ENCODE peak calls at places on chromosomes 2 and 18, in five cellular contexts. N is fibroblast of lung; R is pancreas; E is effector memory CD4-positive, alpha-beta T cell; A is naive thymus-derived CD4-positive, alpha-beta T cell. B is an unnamed sample. For H3K9me3, the result is how much of the 10 kb centered on the place peaks cover.

GRCh38 chr2:46490521-46491141 is 11.3 kb downstream of the TMEM247 start:
- DNase-seq in N (peak), R (no peak), E (no peak), A (no peak), B (no peak)

GRCh38 chr2:169512525-169512924 is 3.0 kb downstream of the KLHL41 start:
- DNase-seq in N (peak), R (no peak), E (no peak), A (no peak), B (no peak)

GRCh38 chr2:7363906-7364305 is 446.7 kb downstream of the RNF144A start:
- DNase-seq in N (no peak), R (no peak), E (no peak), A (no peak), B (no peak)

GRCh38 chr18:28150925-28151324 is 26.0 kb downstream of the CDH2 start:
- DNase-seq in N (no peak), R (no peak), E (no peak), A (no peak), B (no peak)

GRCh38 chr2:240598311-240598911 is 11.9 kb downstream of the CAPN10 start:
- DNase-seq in N (no peak), R (peak), E (no peak), A (no peak), B (no peak)

GRCh38 chr2:204021290-204022081 is 84.9 kb downstream of the ICOS start:
- DNase-seq in N (peak), R (no peak), E (no peak), A (no peak), B (no peak)

GRCh38 chr2:127275789-127276188 is 18.2 kb downstream of the ERCC3 start:
- DNase-seq in N (no peak), R (no peak), E (no peak), A (no peak), B (no peak)

GRCh38 chr2:85668009-85668856 is at the start of gene SFTPB:
- DNase-seq in N (no peak), R (no peak), E (no peak), A (no peak), B (no peak)

DNA sequence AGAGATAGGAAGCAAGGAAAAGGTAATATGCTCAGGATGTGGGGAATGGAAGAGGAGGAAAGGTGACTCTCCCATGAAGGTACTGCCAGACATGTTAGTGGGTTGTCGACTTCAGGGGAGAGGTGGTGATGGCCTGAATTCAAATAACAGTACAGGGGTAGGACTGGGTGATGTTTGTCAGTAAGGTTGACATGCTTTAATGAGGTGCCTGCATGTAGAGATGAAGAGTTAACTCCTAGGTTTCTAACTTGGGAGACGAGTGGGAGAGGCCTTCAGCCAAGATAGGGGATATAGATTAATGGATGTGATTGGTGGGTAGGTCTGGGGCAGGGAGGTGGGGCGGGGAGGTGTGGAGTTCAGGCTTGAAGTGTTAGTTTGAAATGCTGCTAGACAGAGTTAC is 2.6 kb downstream of the NAPG start:
- DNase-seq in N (no peak), R (no peak), E (no peak), A (no peak), B (no peak)
- H3K9me3 ChIP-seq in N (under half), R (under half), E (under half), A (under half), B (under half)

GRCh38 chr2:200492656-200493055 is 17.2 kb downstream of the KCTD18 start:
- DNase-seq in N (peak), R (no peak), E (no peak), A (no peak), B (no peak)

GRCh38 chr2:200486529-200486928 is 23.3 kb downstream of the KCTD18 start:
- DNase-seq in N (peak), R (no peak), E (no peak), A (no peak), B (no peak)

GRCh38 chr2:200494048-200494447 is 15.8 kb downstream of the KCTD18 start:
- DNase-seq in N (no peak), R (no peak), E (no peak), A (no peak), B (no peak)

GRCh38 chr2:200484934-200485333 is 24.9 kb downstream of the KCTD18 start:
- DNase-seq in N (peak), R (no peak), E (no peak), A (no peak), B (no peak)

DNA sequence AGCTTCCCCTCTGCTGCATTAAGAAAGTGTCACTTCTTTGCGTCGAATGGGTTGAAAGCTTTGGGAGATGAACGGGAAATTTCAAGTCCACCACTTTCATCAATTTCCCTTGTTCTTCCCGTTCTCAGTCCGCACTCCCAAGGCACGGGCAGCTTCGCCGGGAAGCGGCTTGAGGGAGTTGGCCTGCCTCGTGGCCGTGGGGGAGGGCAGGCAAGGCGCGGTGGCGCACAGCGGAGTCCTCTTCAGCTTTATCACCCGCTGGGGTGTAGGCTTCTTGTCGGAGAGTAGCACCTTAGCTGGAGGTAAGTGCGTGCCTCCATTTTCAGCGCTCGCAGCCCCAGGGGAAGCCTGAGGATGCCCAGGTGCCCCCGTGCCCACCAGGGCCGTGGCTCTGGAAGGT is 19.9 kb downstream of the KCTD18 start:
- DNase-seq in N (no peak), R (no peak), E (no peak), A (no peak), B (no peak)
- H3K9me3 ChIP-seq in N (under half), R (under half), E (under half), A (under half), B (under half)

DNA sequence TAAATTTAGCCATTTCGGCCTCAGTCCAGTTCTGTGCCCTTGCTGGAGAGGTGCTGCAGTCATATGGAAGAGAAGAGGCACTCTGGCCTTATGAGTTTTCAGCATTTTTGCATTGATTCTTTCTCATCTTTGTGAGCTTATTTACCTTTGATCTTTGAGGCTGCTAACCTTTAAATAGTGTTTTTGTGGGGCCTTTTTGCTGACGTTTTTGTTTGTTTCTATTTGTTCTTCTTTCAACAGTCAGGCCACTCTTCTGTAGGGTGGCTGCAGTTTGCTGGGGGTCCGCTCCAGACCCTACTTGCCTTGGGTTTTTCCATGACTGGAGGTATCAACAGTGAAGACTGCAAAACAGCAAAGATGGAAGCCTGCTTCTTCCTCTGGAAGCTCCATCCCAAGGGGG is 1951.7 kb upstream of the LRRTM1 start:
- DNase-seq in N (no peak), R (no peak), E (no peak), A (no peak), B (no peak)
- H3K9me3 ChIP-seq in N (under half), R (under half), E (under half), A (under half), B (under half)

GRCh38 chr2:119795309-119796303 is 35.9 kb downstream of the PTPN4 start:
- DNase-seq in N (no peak), R (no peak), E (no peak), A (no peak), B (no peak)

GRCh38 chr2:119803101-119803500 is 43.4 kb downstream of the PTPN4 start:
- DNase-seq in N (no peak), R (no peak), E (no peak), A (no peak), B (no peak)

GRCh38 chr2:119801040-119801439 is 41.3 kb downstream of the PTPN4 start:
- DNase-seq in N (no peak), R (no peak), E (no peak), A (no peak), B (no peak)

GRCh38 chr2:119800376-119800902 is 40.7 kb downstream of the PTPN4 start:
- DNase-seq in N (no peak), R (no peak), E (no peak), A (no peak), B (no peak)
- H3K9me3 ChIP-seq in N (under half), R (under half), E (under half), A (under half), B (under half)

GRCh38 chr2:80858955-80859354 is 554.4 kb upstream of the LRRTM1 start:
- DNase-seq in N (no peak), R (no peak), E (no peak), A (no peak), B (no peak)
- H3K9me3 ChIP-seq in N (under half), R (under half), E (under half), A (under half), B (under half)

GRCh38 chr18:80056095-80056494 is 21.9 kb downstream of the RBFA start:
- DNase-seq in N (no peak), R (no peak), E (no peak), A (no peak), B (no peak)

GRCh38 chr18:80046431-80046830 is 12.2 kb downstream of the RBFA start:
- DNase-seq in N (no peak), R (no peak), E (no peak), A (no peak), B (no peak)

GRCh38 chr18:80046011-80046410 is 11.8 kb downstream of the RBFA start:
- DNase-seq in N (no peak), R (no peak), E (no peak), A (no peak), B (no peak)

GRCh38 chr18:80046961-80047541 is 12.8 kb downstream of the RBFA start:
- DNase-seq in N (no peak), R (no peak), E (no peak), A (no peak), B (no peak)

DNA sequence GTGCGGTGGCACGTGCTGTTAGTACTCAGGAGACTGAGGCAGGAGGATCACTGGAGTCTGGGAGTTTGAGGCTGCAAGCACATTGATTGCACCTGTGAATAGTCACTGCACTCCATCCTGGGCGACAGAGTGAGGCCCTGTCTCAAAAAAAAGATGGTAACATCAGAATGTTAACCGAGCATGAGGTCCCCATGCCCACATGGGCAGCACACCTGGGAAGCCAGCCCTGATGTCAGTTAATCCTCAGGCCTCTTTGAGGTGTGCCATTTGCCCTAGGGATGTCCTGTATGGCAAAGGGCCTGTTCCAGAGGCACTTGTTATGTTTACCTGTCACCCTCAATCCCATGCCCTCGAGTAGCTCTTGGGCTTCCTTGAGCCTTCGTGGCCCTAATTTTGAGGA is 16.6 kb downstream of the RBFA start:
- DNase-seq in N (no peak), R (no peak), E (no peak), A (no peak), B (no peak)
- H3K9me3 ChIP-seq in N (under half), R (under half), E (under half), A (under half), B (under half)

GRCh38 chr18:78571831-78572347 is 407.7 kb upstream of the SALL3 start:
- DNase-seq in N (no peak), R (no peak), E (no peak), A (no peak), B (no peak)
- H3K9me3 ChIP-seq in N (under half), R (under half), E (under half), A (under half), B (under half)